ENCODE peak calls at places on chromosomes 5 and 9, in four cellular contexts. J is H1, Z is GM12891, Q is HepG2. O is an unnamed sample.

GRCh38 chr5:160312139-160312959 is at the start of gene CCNJL:
- DNase-seq in J (peak), Q (peak), Z (peak), O (no peak)

GRCh38 chr9:137602661-137603060 is 2.8 kb upstream of the ARRDC1 start:
- DNase-seq in Z (no peak), Q (no peak), J (no peak), O (no peak)

GRCh38 chr9:90608141-90608540 is 34.5 kb downstream of the DIRAS2 start:
- DNase-seq in Z (no peak), J (no peak), Q (no peak), O (no peak)

GRCh38 chr9:114936566-114936965 is 6.2 kb upstream of the TNFSF8 start:
- DNase-seq in Z (no peak), J (no peak), Q (no peak), O (no peak)

GRCh38 chr5:142872795-142873194 is 102.6 kb downstream of the ARHGAP26 start:
- DNase-seq in Q (no peak), J (no peak), Z (no peak), O (no peak)

GRCh38 chr9:31608881-31609280 is 775.6 kb upstream of the ACO1 start:
- DNase-seq in Q (no peak), Z (no peak), J (no peak), O (no peak)

GRCh38 chr5:144531191-144531590 is 360.5 kb downstream of the KCTD16 start:
- DNase-seq in Z (no peak), Q (no peak), J (no peak), O (no peak)

GRCh38 chr5:110896901-110897300 is 158.1 kb downstream of the SLC25A46 start:
- DNase-seq in Z (no peak), Q (no peak), J (no peak), O (no peak)

GRCh38 chr9:11023201-11023600 is 410.4 kb upstream of the PTPRD start:
- DNase-seq in Q (no peak), J (no peak), Z (no peak), O (no peak)

GRCh38 chr5:18882162-18882561 is 1105.8 kb downstream of the CDH18 start:
- DNase-seq in J (no peak), Z (no peak), Q (no peak), O (no peak)

GRCh38 chr9:88653926-88654325 is 118.9 kb downstream of the NXNL2 start:
- DNase-seq in J (no peak), Z (no peak), Q (no peak), O (no peak)

GRCh38 chr5:129474544-129474943 is 14.4 kb downstream of the ADAMTS19 start:
- DNase-seq in Q (no peak), J (no peak), Z (no peak), O (no peak)

GRCh38 chr5:6632324-6632930 is 417 bp downstream of the NSUN2 start:
- DNase-seq in J (no peak), Z (no peak), Q (peak), O (no peak)

GRCh38 chr9:115675834-115676233 is 477.8 kb upstream of the PAPPA start:
- DNase-seq in J (no peak), Z (no peak), Q (no peak), O (no peak)

GRCh38 chr9:127185931-127186781 is 63.7 kb upstream of the ANGPTL2 start:
- DNase-seq in Q (peak), J (no peak), Z (no peak), O (no peak)

GRCh38 chr9:251398-251797 is 36.7 kb downstream of the DOCK8 start:
- DNase-seq in Z (no peak), Q (no peak), J (no peak), O (no peak)

GRCh38 chr5:99449786-99450185 is 521.0 kb upstream of the CHD1 start:
- DNase-seq in Q (no peak), Z (no peak), J (no peak), O (no peak)

GRCh38 chr5:75886706-75887105 is 169.5 kb upstream of the POC5 start:
- DNase-seq in Q (no peak), Z (no peak), J (no peak), O (no peak)

GRCh38 chr5:136020383-136021015 is 8.3 kb upstream of the TGFBI start:
- DNase-seq in J (no peak), Z (no peak), Q (peak), O (no peak)

GRCh38 chr5:66658516-66658915 is 62.3 kb downstream of the MAST4 start:
- DNase-seq in J (no peak), Z (no peak), Q (no peak), O (no peak)

GRCh38 chr9:35729101-35729500 is 2.9 kb downstream of the TLN1 start:
- DNase-seq in Z (no peak), J (no peak), Q (no peak), O (no peak)

GRCh38 chr5:132227485-132228240 is at the start of gene P4HA2:
- DNase-seq in Q (peak), Z (peak), J (peak), O (no peak)

GRCh38 chr5:154087260-154087659 is 48.5 kb downstream of the MFAP3 start:
- DNase-seq in Z (no peak), J (no peak), Q (no peak), O (no peak)

GRCh38 chr5:80122599-80122998 is 87.5 kb downstream of the THBS4 start:
- DNase-seq in Q (no peak), J (no peak), Z (no peak), O (no peak)

GRCh38 chr9:114461468-114461867 is 43.8 kb downstream of the WHRN start:
- DNase-seq in Q (no peak), J (no peak), Z (no peak), O (no peak)

GRCh38 chr5:22850981-22851380 is 2.2 kb downstream of the CDH12 start:
- DNase-seq in Q (no peak), J (no peak), Z (no peak), O (no peak)

GRCh38 chr5:98791928-98792580 is 18.6 kb downstream of the RGMB start:
- DNase-seq in Q (no peak), Z (no peak), J (no peak), O (no peak)

GRCh38 chr5:98468188-98468869 is 305.1 kb upstream of the RGMB start:
- DNase-seq in Q (no peak), J (no peak), Z (no peak), O (no peak)

GRCh38 chr9:69546265-69546664 is 125.9 kb downstream of the APBA1 start:
- DNase-seq in J (no peak), Z (no peak), Q (peak), O (no peak)

GRCh38 chr5:95620870-95621838 is 1.3 kb downstream of the GPR150 start:
- DNase-seq in J (peak), Z (peak), Q (no peak), O (no peak)

GRCh38 chr9:91824591-91825339 is 125.3 kb downstream of the ROR2 start:
- DNase-seq in Z (no peak), J (no peak), Q (no peak), O (no peak)

GRCh38 chr5:67528953-67529352 is 332.4 kb upstream of the CD180 start:
- DNase-seq in Z (no peak), J (no peak), Q (no peak), O (no peak)

GRCh38 chr9:27203783-27204182 is 93.2 kb downstream of the EQTN start:
- DNase-seq in Q (no peak), Z (no peak), J (no peak), O (no peak)

GRCh38 chr5:139457241-139457640 is 5.3 kb downstream of the ECSCR start:
- DNase-seq in Q (no peak), J (no peak), Z (no peak), O (no peak)

GRCh38 chr9:121596515-121596914 is 54.9 kb upstream of the DAB2IP start:
- DNase-seq in J (no peak), Q (no peak), Z (no peak), O (no peak)

GRCh38 chr9:130763585-130764200 is 70.1 kb downstream of the EXOSC2 start:
- DNase-seq in Q (no peak), J (no peak), Z (no peak), O (no peak)

GRCh38 chr5:140246378-140247122 is 56.4 kb downstream of the PFDN1 start:
- DNase-seq in Q (no peak), Z (no peak), J (no peak), O (no peak)

GRCh38 chr5:103258957-103259704 is 568 bp downstream of the MACIR start:
- DNase-seq in Q (peak), J (peak), Z (peak), O (no peak)

GRCh38 chr5:172453986-172454354 is 355 bp downstream of the SH3PXD2B start:
- DNase-seq in Z (no peak), J (no peak), Q (no peak), O (no peak)

GRCh38 chr5:10653033-10653432 is 89.2 kb downstream of the ANKRD33B start:
- DNase-seq in Q (no peak), J (no peak), Z (no peak), O (no peak)
- TF ChIP-seq TAF1 in Q (no peak), J (no peak), Z (no peak), O (no peak)

GRCh38 chr9:112705773-112706427 is 12.0 kb downstream of the INIP start:
- DNase-seq in Z (no peak), Q (peak), J (no peak), O (no peak)
- TF ChIP-seq TAF1 in Z (no peak), Q (no peak), J (no peak), O (no peak)

GRCh38 chr9:112093147-112093874 is 81.8 kb downstream of the SUSD1 start:
- DNase-seq in Q (no peak), J (no peak), Z (no peak), O (no peak)
- TF ChIP-seq TAF1 in Q (no peak), J (no peak), Z (no peak), O (no peak)

GRCh38 chr5:64147849-64148441 is 17.7 kb upstream of the RNF180 start:
- DNase-seq in Q (peak), Z (peak), J (peak), O (no peak)
- TF ChIP-seq TAF1 in Q (no peak), Z (no peak), J (no peak), O (no peak)

GRCh38 chr9:83032065-83032625 is 30.8 kb downstream of the RASEF start:
- DNase-seq in Z (no peak), J (no peak), Q (no peak), O (no peak)
- TF ChIP-seq TAF1 in Z (no peak), J (no peak), Q (no peak), O (no peak)

DNA sequence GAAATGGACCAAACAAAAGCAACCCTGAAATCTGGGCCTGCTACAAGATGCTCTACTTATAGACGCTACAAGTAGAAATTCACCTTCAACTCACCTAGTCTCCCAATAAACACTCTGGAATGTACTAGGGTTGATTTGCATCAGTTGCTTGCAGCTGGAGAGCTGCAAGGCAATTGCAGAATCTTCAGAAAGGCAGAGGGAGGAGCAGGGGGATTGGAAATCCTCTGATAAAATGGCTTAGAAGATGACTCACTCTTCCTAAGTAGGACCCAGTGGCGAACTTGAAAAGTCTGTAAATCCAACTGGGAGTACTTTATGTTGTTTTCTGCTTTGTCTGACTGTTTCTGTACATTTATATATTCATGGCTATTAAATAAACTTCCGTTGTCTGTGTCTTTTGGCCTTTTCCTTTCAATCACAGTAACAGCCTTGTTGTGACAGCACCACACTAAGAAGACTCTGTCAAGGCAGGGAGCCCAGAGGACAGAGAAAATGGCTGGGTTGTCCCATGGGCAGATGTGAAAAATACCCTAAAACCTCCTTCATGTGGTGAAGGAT is 14.7 kb upstream of the MLLT3 start:
- DNase-seq in Z (no peak), J (no peak), Q (no peak), O (no peak)
- TF ChIP-seq TAF1 in Z (no peak), J (no peak), Q (no peak), O (no peak)

DNA sequence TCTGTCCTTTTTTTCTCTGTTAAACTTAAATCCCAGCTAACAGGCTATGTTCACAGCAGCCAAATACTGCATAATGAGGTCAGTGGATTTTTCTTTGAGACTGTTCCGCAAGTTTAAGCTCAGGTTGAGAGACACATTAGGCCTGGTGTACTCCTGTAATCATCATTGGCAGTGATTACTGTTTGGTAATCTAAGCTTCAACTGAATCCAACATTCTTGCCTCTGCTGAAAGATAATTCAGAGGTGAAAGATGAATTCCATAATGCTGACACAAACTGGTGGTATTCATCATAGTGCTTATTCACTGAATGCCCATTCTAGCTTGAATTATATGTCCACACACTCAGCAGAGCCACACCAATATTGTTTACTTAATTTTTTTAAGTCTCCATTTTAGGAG is 108.5 kb downstream of the NFIB start:
- DNase-seq in Z (no peak), J (no peak), Q (no peak), O (no peak)
- TF ChIP-seq TAF1 in Z (no peak), J (no peak), Q (no peak), O (no peak)

O was measured in GM12878.